ENCODE peak calls at places on chromosomes 3 and 15, in six cellular contexts. K is neuronal stem cell; F is PC-9; G is heart left ventricle; T is amygdala; Q is stimulated activated CD8-positive, alpha-beta memory T cell treated with anti-CD3 and anti-CD28 coated beads, Interleukin-15, amount 100 ng/mL, for 4 hours. U is an unnamed sample.

GRCh38 chr3:66021731-66022131 is 17.0 kb downstream of the MAGI1 start:
- DNase-seq in G (no peak), Q (no peak), F (peak), K (no peak), T (no peak), U (no peak)

GRCh38 chr3:128804017-128804816 is 75.2 kb upstream of the ACAD9 start:
- DNase-seq in Q (peak), F (no peak), K (no peak), T (no peak), G (no peak), U (peak)

GRCh38 chr15:68379759-68380290 is 52.1 kb downstream of the ITGA11 start:
- DNase-seq in G (no peak), T (no peak), F (no peak), K (no peak), Q (no peak), U (no peak)

GRCh38 chr3:175224051-175224450 is 364.9 kb downstream of the NAALADL2 start:
- DNase-seq in Q (no peak), G (peak), F (no peak), K (no peak), T (no peak), U (no peak)

GRCh38 chr3:82133070-82133606 is 371.7 kb upstream of the GBE1 start:
- DNase-seq in F (no peak), T (peak), G (peak), Q (no peak), K (peak), U (peak)

GRCh38 chr3:174153875-174154274 is 705.3 kb upstream of the NAALADL2 start:
- DNase-seq in Q (no peak), F (no peak), G (no peak), T (no peak), K (no peak), U (no peak)

GRCh38 chr15:48536681-48537091 is 108.8 kb downstream of the FBN1 start:
- DNase-seq in T (no peak), Q (no peak), F (no peak), G (no peak), K (no peak), U (no peak)

GRCh38 chr15:101307048-101307896 is 12.2 kb upstream of the SNRPA1 start:
- DNase-seq in K (no peak), G (no peak), Q (no peak), F (no peak), T (no peak), U (no peak)

GRCh38 chr15:84947947-84948830 is 33.5 kb upstream of the PDE8A start:
- DNase-seq in F (peak), T (no peak), K (no peak), Q (no peak), G (no peak), U (no peak)

U was measured in activated T-cell treated with anti-CD3 and anti-CD28 coated beads for 24 hours.